ENCODE peak calls at places on chromosomes 4 and X, in five cellular contexts. A is T1000; F is tibial nerve; N is activated CD8-positive, alpha-beta memory T cell treated with anti-CD3 and anti-CD28 coated beads, Interleukin-2, amount 50 U/mL, for 48 hours; H is cardiac muscle cell. L is an unnamed sample.

GRCh38 chr4:65071532-65071931 is 598.8 kb downstream of the EPHA5 start:
- DNase-seq in A (no peak), F (no peak), N (no peak), H (no peak), L (no peak)

GRCh38 chr4:148166132-148166531 is 276.1 kb downstream of the NR3C2 start:
- DNase-seq in A (no peak), F (no peak), N (no peak), H (peak), L (no peak)

GRCh38 chr4:52234539-52235174 is 183.6 kb downstream of the SPATA18 start:
- DNase-seq in A (no peak), F (peak), N (no peak), H (peak), L (no peak)

GRCh38 chr4:133147922-133148689 is 988 bp upstream of the PCDH10 start:
- DNase-seq in A (no peak), F (no peak), N (no peak), H (peak), L (no peak)

GRCh38 chr4:102352774-102353173 is 7.5 kb upstream of the SLC39A8 start:
- DNase-seq in A (no peak), F (no peak), N (no peak), H (no peak), L (no peak)

GRCh38 chr4:123411976-123412589 is 15.5 kb downstream of the SPRY1 start:
- DNase-seq in A (no peak), F (no peak), N (no peak), H (no peak), L (no peak)

GRCh38 chr4:16530688-16531635 is 304.7 kb upstream of the TAPT1 start:
- DNase-seq in A (no peak), F (no peak), N (no peak), H (peak), L (no peak)

GRCh38 chrX:29397506-29397905 is 810.3 kb downstream of the IL1RAPL1 start:
- DNase-seq in A (no peak), F (no peak), N (no peak), H (peak), L (no peak)

GRCh38 chr4:38730830-38731646 is 51.8 kb downstream of the TLR10 start:
- DNase-seq in A (peak), F (peak), N (peak), H (peak), L (peak)

GRCh38 chr4:128394778-128395177 is 107.2 kb upstream of the PGRMC2 start:
- DNase-seq in A (no peak), F (peak), N (no peak), H (peak), L (no peak)

GRCh38 chr4:127781303-127782024 is 658 bp upstream of the HSPA4L start:
- DNase-seq in A (no peak), F (peak), N (no peak), H (peak), L (peak)

GRCh38 chr4:147741190-147741788 is 9.4 kb downstream of the ARHGAP10 start:
- DNase-seq in A (no peak), F (no peak), N (no peak), H (peak), L (peak)

GRCh38 chrX:154401045-154401799 is 3.0 kb downstream of the RPL10 start:
- DNase-seq in A (no peak), F (no peak), N (peak), H (peak), L (no peak)

GRCh38 chr4:17352357-17352756 is 159.5 kb downstream of the QDPR start:
- DNase-seq in A (no peak), F (no peak), N (no peak), H (no peak), L (no peak)

GRCh38 chr4:52659722-52660261 is 691 bp upstream of the USP46 start:
- DNase-seq in A (no peak), F (peak), N (peak), H (peak), L (peak)

GRCh38 chrX:13364230-13364629 is 44.4 kb upstream of the ATXN3L start:
- DNase-seq in A (peak), F (no peak), N (no peak), H (no peak), L (no peak)

GRCh38 chrX:30373951-30374350 is 64.8 kb upstream of the NR0B1 start:
- DNase-seq in A (no peak), F (no peak), N (no peak), H (no peak), L (no peak)

GRCh38 chr4:183356173-183356825 is 34.1 kb upstream of the CLDN24 start:
- DNase-seq in A (no peak), F (no peak), N (no peak), H (no peak), L (no peak)

L was measured in SJSA1.